ENCODE peak calls at places on chromosomes 2 and 18, in ten cellular contexts. V, A, I, X, P, G, C, B, H and D are unnamed samples.

GRCh38 chr2:136162438-136162837 is 44.5 kb upstream of the CXCR4 start:
- DNase-seq in V (no peak), H (no peak), B (no peak), C (no peak), X (no peak), P (no peak), G (no peak), I (no peak), A (no peak), D (no peak)

GRCh38 chr18:51522821-51523220 is 325.3 kb upstream of the MEX3C start:
- DNase-seq in C (no peak), B (no peak), A (no peak), X (peak), G (no peak), P (no peak), H (no peak), V (no peak), I (no peak), D (no peak)

GRCh38 chr2:69166812-69167468 is 154.0 kb downstream of the ANTXR1 start:
- DNase-seq in A (no peak), V (no peak), G (no peak), I (peak), P (no peak), B (no peak), H (no peak), X (no peak), C (no peak), D (no peak)

GRCh38 chr2:133266075-133266925 is 302.0 kb downstream of the NCKAP5 start:
- DNase-seq in B (peak), V (no peak), A (no peak), I (no peak), G (no peak), P (no peak), H (no peak), C (peak), X (peak), D (no peak)

GRCh38 chr2:116810071-116810470 is 1004.4 kb upstream of the DDX18 start:
- DNase-seq in A (peak), C (no peak), P (no peak), G (no peak), I (no peak), H (no peak), X (no peak), B (no peak), V (no peak), D (no peak)

GRCh38 chr2:233974530-233975071 is 57.4 kb downstream of the TRPM8 start:
- DNase-seq in C (peak), H (no peak), B (no peak), P (no peak), I (peak), V (no peak), A (no peak), X (peak), G (peak), D (peak)

GRCh38 chr2:196088209-196088608 is 19.6 kb upstream of the DNAH7 start:
- DNase-seq in H (no peak), B (no peak), G (no peak), P (no peak), X (no peak), V (no peak), I (no peak), A (peak), C (no peak), D (no peak)

GRCh38 chr2:212451786-212452200 is 86.8 kb downstream of the ERBB4 start:
- DNase-seq in I (no peak), G (no peak), X (peak), P (no peak), V (no peak), H (no peak), A (no peak), C (no peak), B (no peak), D (peak)

GRCh38 chr2:111207892-111208291 is 87.2 kb downstream of the BCL2L11 start:
- DNase-seq in P (no peak), B (no peak), I (no peak), X (no peak), G (no peak), C (no peak), V (no peak), A (no peak), H (no peak), D (no peak)

GRCh38 chr18:65753520-65753919 is 2.7 kb downstream of the CDH7 start:
- DNase-seq in I (no peak), V (no peak), C (no peak), H (no peak), X (no peak), A (no peak), B (no peak), P (no peak), G (no peak), D (no peak)

GRCh38 chr18:62715829-62716678 is 713 bp downstream of the PHLPP1 start:
- DNase-seq in H (peak), X (peak), A (peak), P (no peak), B (peak), C (peak), I (peak), V (peak), G (peak), D (peak)

GRCh38 chr2:120934891-120935338 is 199.2 kb downstream of the GLI2 start:
- DNase-seq in B (peak), C (peak), G (peak), X (peak), V (no peak), P (no peak), A (peak), H (no peak), I (no peak), D (peak)

GRCh38 chr2:2577366-2577765 is 246.3 kb upstream of the MYT1L start:
- DNase-seq in B (no peak), P (no peak), V (no peak), X (no peak), A (no peak), G (no peak), I (no peak), C (no peak), H (no peak), D (no peak)

GRCh38 chr2:85728883-85729824 is 24.6 kb upstream of the ATOH8 start:
- DNase-seq in G (peak), P (no peak), X (peak), B (peak), C (peak), V (peak), I (peak), A (peak), H (peak), D (peak)

GRCh38 chr2:76469066-76469465 is 758.4 kb upstream of the GCFC2 start:
- DNase-seq in C (no peak), B (no peak), P (no peak), X (no peak), V (no peak), G (no peak), I (no peak), H (no peak), A (no peak), D (no peak)

GRCh38 chr2:38093503-38093902 is 17.6 kb upstream of the CYP1B1 start:
- DNase-seq in H (no peak), B (no peak), A (no peak), G (peak), C (no peak), I (no peak), V (no peak), X (no peak), P (no peak), D (no peak)

GRCh38 chr2:145652992-145653545 is 1133.2 kb upstream of the ZEB2 start:
- DNase-seq in A (no peak), H (no peak), P (no peak), V (no peak), B (peak), C (no peak), I (no peak), X (no peak), G (no peak), D (no peak)

GRCh38 chr2:24083567-24084385 is 858 bp downstream of the TP53I3 start:
- DNase-seq in X (peak), I (no peak), V (peak), P (peak), G (peak), A (peak), B (peak), H (no peak), C (no peak), D (peak)

GRCh38 chr2:200447139-200447855 is 62.6 kb downstream of the KCTD18 start:
- DNase-seq in V (no peak), P (no peak), X (no peak), H (no peak), G (no peak), A (no peak), C (no peak), B (no peak), I (no peak), D (no peak)

GRCh38 chr2:104402825-104403224 is 451.1 kb upstream of the POU3F3 start:
- DNase-seq in A (no peak), B (no peak), V (no peak), C (no peak), X (no peak), I (no peak), P (no peak), G (no peak), H (no peak), D (no peak)

GRCh38 chr2:58533376-58533775 is 292.3 kb upstream of the FANCL start:
- DNase-seq in X (no peak), P (no peak), A (no peak), H (no peak), G (no peak), C (no peak), I (no peak), V (no peak), B (no peak), D (no peak)

GRCh38 chr18:61891271-61891670 is 1.5 kb downstream of the RNF152 start:
- DNase-seq in P (no peak), B (no peak), I (no peak), X (no peak), C (no peak), G (no peak), H (no peak), V (no peak), A (no peak), D (no peak)

GRCh38 chr2:77552956-77553355 is 30.8 kb upstream of the LRRTM4 start:
- DNase-seq in B (no peak), P (no peak), I (no peak), A (no peak), X (no peak), H (no peak), V (no peak), C (no peak), G (no peak), D (no peak)

GRCh38 chr18:41643427-41643826 is 311.6 kb upstream of the PIK3C3 start:
- DNase-seq in A (no peak), P (no peak), V (no peak), X (no peak), I (no peak), B (no peak), G (no peak), C (no peak), H (no peak), D (no peak)

GRCh38 chr2:206084468-206084869 is 1.5 kb downstream of the INO80D start:
- DNase-seq in X (peak), A (peak), P (no peak), I (peak), C (peak), G (peak), B (peak), V (peak), H (peak), D (peak)

GRCh38 chr18:51053822-51054221 is 23.8 kb downstream of the SMAD4 start:
- DNase-seq in H (no peak), C (no peak), G (no peak), I (no peak), A (no peak), P (no peak), X (no peak), B (no peak), V (no peak), D (no peak)

GRCh38 chr2:82790277-82791021 is 1668.6 kb downstream of the SUCLG1 start:
- DNase-seq in B (no peak), X (no peak), V (no peak), P (no peak), H (no peak), C (no peak), A (no peak), I (no peak), G (no peak), D (peak)

GRCh38 chr2:237474511-237474911 is 12.5 kb upstream of the MLPH start:
- DNase-seq in B (peak), P (no peak), H (peak), G (peak), V (no peak), I (peak), A (no peak), C (no peak), X (no peak), D (no peak)

GRCh38 chr2:73112913-73113633 is at the start of gene RAB11FIP5:
- DNase-seq in X (peak), V (peak), H (peak), A (peak), B (peak), G (peak), I (peak), C (peak), P (no peak), D (peak)
- TF ChIP-seq POLR2A in X (peak), V (peak), H (no peak), A (peak), B (peak), G (no peak), I (peak), C (peak), P (peak), D (peak)

DNA sequence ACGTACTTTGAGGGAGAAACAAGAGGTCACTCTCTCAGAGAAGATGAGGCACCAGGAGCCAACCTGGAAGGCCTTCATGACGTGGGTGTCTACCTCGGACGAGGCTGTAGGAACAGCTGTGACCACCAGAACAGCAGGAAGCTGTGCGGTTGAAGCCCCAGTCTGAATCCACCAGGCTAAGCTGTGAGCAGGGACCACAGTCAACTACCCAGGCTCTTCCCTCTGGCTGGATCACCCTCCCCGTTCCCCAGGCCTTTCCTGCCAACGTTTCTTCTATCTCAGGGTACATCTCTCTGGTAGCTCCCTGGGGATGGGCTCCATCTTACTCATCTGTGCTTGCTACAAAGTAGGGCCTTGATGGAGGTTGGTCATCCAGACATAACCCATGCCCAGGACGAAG is 36.8 kb upstream of the CYP27C1 start:
- DNase-seq in B (no peak), A (no peak), H (no peak), X (no peak), C (no peak), P (no peak), I (no peak), V (no peak), G (no peak), D (no peak)
- TF ChIP-seq POLR2A in B (no peak), A (no peak), H (no peak), X (no peak), C (no peak), P (no peak), I (no peak), V (no peak), G (no peak), D (no peak)

GRCh38 chr2:96548558-96549465 is 12.3 kb downstream of the ARID5A start:
- DNase-seq in V (no peak), I (no peak), C (no peak), H (peak), G (no peak), A (no peak), B (peak), X (no peak), P (no peak), D (no peak)

GRCh38 chr2:96551605-96552283 is 15.2 kb downstream of the ARID5A start:
- DNase-seq in A (no peak), G (no peak), H (no peak), P (no peak), B (no peak), I (no peak), X (no peak), V (no peak), C (no peak), D (no peak)

GRCh38 chr2:96549466-96549785 is 12.9 kb downstream of the ARID5A start:
- DNase-seq in V (no peak), C (no peak), I (no peak), H (peak), X (no peak), B (peak), G (no peak), P (no peak), A (no peak), D (no peak)

GRCh38 chr2:96550787-96551604 is 14.4 kb downstream of the ARID5A start:
- DNase-seq in G (no peak), X (no peak), I (no peak), C (no peak), V (no peak), B (peak), P (no peak), H (no peak), A (no peak), D (no peak)

GRCh38 chr2:96549967-96550786 is 13.6 kb downstream of the ARID5A start:
- DNase-seq in A (no peak), P (no peak), G (no peak), H (peak), V (peak), B (peak), X (peak), I (no peak), C (peak), D (no peak)
- TF ChIP-seq POLR2A in A (no peak), P (no peak), G (no peak), H (no peak), V (no peak), B (no peak), X (no peak), I (no peak), C (no peak), D (no peak)

GRCh38 chr18:3448845-3449701 is 899 bp upstream of the TGIF1 start:
- DNase-seq in B (peak), I (peak), A (peak), H (peak), X (no peak), G (peak), C (peak), V (peak), P (peak), D (peak)
- TF ChIP-seq POLR2A in B (peak), I (peak), A (peak), H (peak), X (peak), G (peak), C (peak), V (no peak), P (peak), D (peak)